ENCODE peak calls at places on chromosomes 16 and 17, in nine cellular contexts. One of them, this sample, is unnamed.

GRCh38 chr17:18850679-18851078 is 7.3 kb upstream of the PRPSAP2 start:
- DNase-seq in IMR-90: no peak
- DNase-seq in GM12878: no peak
- DNase-seq in heart left ventricle: no peak
- DNase-seq in adrenal gland: no peak
- DNase-seq in Peyer's patch: no peak
- DNase-seq in stomach: no peak
- DNase-seq in A549: no peak
- DNase-seq in transverse colon: no peak
- DNase-seq in this sample: no peak

GRCh38 chr16:27389272-27389961 is 12.6 kb upstream of the IL21R start:
- DNase-seq in IMR-90: peak; percentile 30
- DNase-seq in GM12878: peak; percentile 84
- DNase-seq in heart left ventricle: no peak
- DNase-seq in adrenal gland: no peak
- DNase-seq in Peyer's patch: no peak
- DNase-seq in stomach: no peak
- DNase-seq in A549: no peak
- DNase-seq in transverse colon: no peak
- DNase-seq in this sample: peak; percentile 34

GRCh38 chr17:2897605-2898004 is 101.4 kb downstream of the RAP1GAP2 start:
- DNase-seq in IMR-90: no peak
- DNase-seq in GM12878: no peak
- DNase-seq in heart left ventricle: no peak
- DNase-seq in adrenal gland: no peak
- DNase-seq in Peyer's patch: no peak
- DNase-seq in stomach: no peak
- DNase-seq in A549: no peak
- DNase-seq in transverse colon: no peak
- DNase-seq in this sample: no peak

GRCh38 chr17:2378905-2379304 is 22.0 kb downstream of the MNT start:
- DNase-seq in IMR-90: no peak
- DNase-seq in GM12878: no peak
- DNase-seq in heart left ventricle: no peak
- DNase-seq in adrenal gland: no peak
- DNase-seq in Peyer's patch: no peak
- DNase-seq in stomach: no peak
- DNase-seq in A549: no peak
- DNase-seq in transverse colon: no peak
- DNase-seq in this sample: no peak

GRCh38 chr17:75749545-75750389 is 15.2 kb downstream of the GALK1 start:
- DNase-seq in IMR-90: peak; percentile 52
- DNase-seq in GM12878: no peak
- DNase-seq in heart left ventricle: peak; percentile 93
- DNase-seq in adrenal gland: peak; percentile 94
- DNase-seq in Peyer's patch: peak; percentile 92
- DNase-seq in stomach: peak; percentile 89
- DNase-seq in A549: peak; percentile 88
- DNase-seq in transverse colon: peak; percentile 89
- DNase-seq in this sample: no peak

GRCh38 chr16:79601092-79601977 is 798 bp upstream of the MAF start:
- DNase-seq in IMR-90: no peak
- DNase-seq in GM12878: no peak
- DNase-seq in heart left ventricle: peak; percentile 67
- DNase-seq in adrenal gland: peak; percentile 76
- DNase-seq in Peyer's patch: no peak
- DNase-seq in stomach: peak; percentile 72
- DNase-seq in A549: peak; percentile 19
- DNase-seq in transverse colon: peak; percentile 72
- DNase-seq in this sample: no peak

GRCh38 chr16:81842564-81843242 is 63.6 kb downstream of the PLCG2 start:
- DNase-seq in IMR-90: no peak
- DNase-seq in GM12878: no peak
- DNase-seq in heart left ventricle: no peak
- DNase-seq in adrenal gland: no peak
- DNase-seq in Peyer's patch: no peak
- DNase-seq in stomach: no peak
- DNase-seq in A549: no peak
- DNase-seq in transverse colon: no peak
- DNase-seq in this sample: no peak

GRCh38 chr16:18852647-18853046 is 51.3 kb upstream of the ARL6IP1 start:
- DNase-seq in IMR-90: no peak
- DNase-seq in GM12878: no peak
- DNase-seq in heart left ventricle: no peak
- DNase-seq in adrenal gland: no peak
- DNase-seq in Peyer's patch: no peak
- DNase-seq in stomach: no peak
- DNase-seq in A549: no peak
- DNase-seq in transverse colon: no peak
- DNase-seq in this sample: no peak

GRCh38 chr17:6893382-6894205 is 62.1 kb upstream of the TEKT1 start:
- DNase-seq in IMR-90: no peak
- DNase-seq in GM12878: no peak
- DNase-seq in heart left ventricle: no peak
- DNase-seq in adrenal gland: no peak
- DNase-seq in Peyer's patch: no peak
- DNase-seq in stomach: no peak
- DNase-seq in A549: no peak
- DNase-seq in transverse colon: no peak
- DNase-seq in this sample: no peak

DNA sequence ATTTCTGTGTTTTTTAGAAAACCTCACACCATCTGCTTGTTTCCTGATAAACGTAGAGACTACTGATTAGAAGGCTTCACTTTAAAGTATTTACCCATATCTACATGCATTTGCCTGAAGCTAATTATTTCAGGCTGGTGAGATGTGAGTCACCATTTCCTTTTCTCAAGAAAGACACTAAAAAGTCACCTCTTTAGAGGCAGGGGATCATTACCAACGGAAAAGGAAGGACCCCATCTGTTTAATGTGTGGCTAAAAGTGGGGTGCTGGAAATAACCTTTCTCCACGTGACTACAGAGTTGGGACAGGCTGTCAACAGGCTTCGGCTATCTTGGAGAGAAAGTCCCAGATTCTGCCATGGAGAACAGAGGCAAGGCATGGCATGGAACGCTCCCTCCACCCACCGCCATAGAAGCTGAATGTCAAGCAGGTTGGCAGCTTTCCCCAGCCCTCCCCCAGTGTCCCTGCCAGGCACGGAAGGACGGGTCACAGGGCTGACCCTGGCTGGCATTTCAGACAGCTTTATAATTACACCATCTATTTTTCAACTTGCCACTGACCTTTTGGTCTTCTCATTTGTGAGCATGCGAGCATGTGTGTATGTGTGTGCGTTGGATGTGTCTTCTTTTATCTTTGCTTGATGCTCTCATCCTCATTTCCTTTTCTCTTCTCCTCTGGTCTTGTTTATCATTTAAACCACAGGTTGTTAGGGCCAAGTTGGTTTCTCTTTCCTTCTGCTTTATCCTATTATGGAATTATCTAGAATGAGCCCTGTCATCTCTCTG is 157.0 kb downstream of the CPPED1 start:
- DNase-seq in IMR-90: no peak
- DNase-seq in GM12878: peak; percentile 70
- DNase-seq in heart left ventricle: peak; percentile 27
- DNase-seq in adrenal gland: peak; percentile 5
- DNase-seq in Peyer's patch: no peak
- DNase-seq in stomach: peak; percentile 63
- DNase-seq in A549: no peak
- DNase-seq in transverse colon: no peak
- DNase-seq in this sample: no peak
- H3K27ac ChIP-seq in IMR-90: no peak overlapping the region
- H3K27ac ChIP-seq in GM12878: peak overlapping the region; percentile 2
- H3K27ac ChIP-seq in heart left ventricle: no peak overlapping the region
- H3K27ac ChIP-seq in adrenal gland: no peak overlapping the region
- H3K27ac ChIP-seq in Peyer's patch: no peak overlapping the region
- H3K27ac ChIP-seq in stomach: no peak overlapping the region
- H3K27ac ChIP-seq in A549: peak overlapping the region; percentile 42
- H3K27ac ChIP-seq in transverse colon: no peak overlapping the region
- H3K27ac ChIP-seq in this sample: no peak overlapping the region

GRCh38 chr16:29808219-29808900 is 2.0 kb downstream of the MAZ start:
- DNase-seq in IMR-90: no peak
- DNase-seq in GM12878: no peak
- DNase-seq in heart left ventricle: peak; percentile 52
- DNase-seq in adrenal gland: peak; percentile 44
- DNase-seq in Peyer's patch: no peak
- DNase-seq in stomach: no peak
- DNase-seq in A549: no peak
- DNase-seq in transverse colon: no peak
- DNase-seq in this sample: no peak
- H3K4me1 ChIP-seq in IMR-90: peaks cover 23% of the 10 kb centered on the region
- H3K4me1 ChIP-seq in GM12878: peaks cover 31% of the 10 kb centered on the region
- H3K4me1 ChIP-seq in heart left ventricle: peaks cover 60% of the 10 kb centered on the region
- H3K4me1 ChIP-seq in adrenal gland: peaks cover 34% of the 10 kb centered on the region
- H3K4me1 ChIP-seq in Peyer's patch: peaks cover 62% of the 10 kb centered on the region
- H3K4me1 ChIP-seq in stomach: peaks cover 75% of the 10 kb centered on the region
- H3K4me1 ChIP-seq in A549: peaks cover 52% of the 10 kb centered on the region
- H3K4me1 ChIP-seq in transverse colon: peaks cover 61% of the 10 kb centered on the region
- H3K4me1 ChIP-seq in this sample: peaks cover 71% of the 10 kb centered on the region

GRCh38 chr17:16934836-16935235 is 37.1 kb downstream of the TNFRSF13B start:
- DNase-seq in IMR-90: no peak
- DNase-seq in GM12878: no peak
- DNase-seq in heart left ventricle: no peak
- DNase-seq in adrenal gland: no peak
- DNase-seq in Peyer's patch: no peak
- DNase-seq in stomach: no peak
- DNase-seq in A549: no peak
- DNase-seq in transverse colon: no peak
- DNase-seq in this sample: no peak
- TF ChIP-seq POLR2A in IMR-90: no peak
- TF ChIP-seq POLR2A in GM12878: peak; percentile 44
- TF ChIP-seq POLR2A in heart left ventricle: no peak
- TF ChIP-seq POLR2A in adrenal gland: no peak
- TF ChIP-seq POLR2A in Peyer's patch: no peak
- TF ChIP-seq POLR2A in stomach: no peak
- TF ChIP-seq POLR2A in A549: no peak
- TF ChIP-seq POLR2A in transverse colon: no peak
- TF ChIP-seq POLR2A in this sample: no peak

GRCh38 chr16:58265480-58266052 is 29.3 kb downstream of the PRSS54 start:
- DNase-seq in IMR-90: no peak
- DNase-seq in GM12878: no peak
- DNase-seq in heart left ventricle: no peak
- DNase-seq in adrenal gland: no peak
- DNase-seq in Peyer's patch: no peak
- DNase-seq in stomach: no peak
- DNase-seq in A549: no peak
- DNase-seq in transverse colon: no peak
- DNase-seq in this sample: no peak
- H3K27ac ChIP-seq in IMR-90: peak overlapping the region; percentile 32
- H3K27ac ChIP-seq in GM12878: no peak overlapping the region
- H3K27ac ChIP-seq in heart left ventricle: no peak overlapping the region
- H3K27ac ChIP-seq in adrenal gland: peak overlapping the region; percentile 56
- H3K27ac ChIP-seq in Peyer's patch: no peak overlapping the region
- H3K27ac ChIP-seq in stomach: no peak overlapping the region
- H3K27ac ChIP-seq in A549: peak overlapping the region; percentile 29
- H3K27ac ChIP-seq in transverse colon: peak overlapping the region; percentile 64
- H3K27ac ChIP-seq in this sample: no peak overlapping the region

GRCh38 chr17:27237890-27238289 is 56.0 kb upstream of the WSB1 start:
- DNase-seq in IMR-90: no peak
- DNase-seq in GM12878: no peak
- DNase-seq in heart left ventricle: no peak
- DNase-seq in adrenal gland: no peak
- DNase-seq in Peyer's patch: no peak
- DNase-seq in stomach: no peak
- DNase-seq in A549: no peak
- DNase-seq in transverse colon: no peak
- DNase-seq in this sample: no peak
- H3K4me1 ChIP-seq in IMR-90: peaks cover 3% of the 10 kb centered on the region
- H3K4me1 ChIP-seq in GM12878: peaks cover 36% of the 10 kb centered on the region
- H3K4me1 ChIP-seq in heart left ventricle: peaks cover 2% of the 10 kb centered on the region
- H3K4me1 ChIP-seq in adrenal gland: no peaks in the 10 kb centered on the region
- H3K4me1 ChIP-seq in Peyer's patch: peaks cover 6% of the 10 kb centered on the region
- H3K4me1 ChIP-seq in stomach: peaks cover 35% of the 10 kb centered on the region
- H3K4me1 ChIP-seq in A549: peaks cover 31% of the 10 kb centered on the region
- H3K4me1 ChIP-seq in transverse colon: no peaks in the 10 kb centered on the region
- H3K4me1 ChIP-seq in this sample: peaks cover 20% of the 10 kb centered on the region

GRCh38 chr17:56351675-56352074 is 198.4 kb downstream of the ANKFN1 start:
- DNase-seq in IMR-90: no peak
- DNase-seq in GM12878: no peak
- DNase-seq in heart left ventricle: no peak
- DNase-seq in adrenal gland: no peak
- DNase-seq in Peyer's patch: no peak
- DNase-seq in stomach: no peak
- DNase-seq in A549: no peak
- DNase-seq in transverse colon: no peak
- DNase-seq in this sample: no peak
- TF ChIP-seq POLR2A in IMR-90: no peak
- TF ChIP-seq POLR2A in GM12878: no peak
- TF ChIP-seq POLR2A in heart left ventricle: no peak
- TF ChIP-seq POLR2A in adrenal gland: no peak
- TF ChIP-seq POLR2A in Peyer's patch: no peak
- TF ChIP-seq POLR2A in stomach: no peak
- TF ChIP-seq POLR2A in A549: no peak
- TF ChIP-seq POLR2A in transverse colon: no peak
- TF ChIP-seq POLR2A in this sample: no peak

GRCh38 chr16:75239463-75240122 is 11.8 kb downstream of the BCAR1 start:
- DNase-seq in IMR-90: no peak
- DNase-seq in GM12878: no peak
- DNase-seq in heart left ventricle: peak; percentile 30
- DNase-seq in adrenal gland: no peak
- DNase-seq in Peyer's patch: no peak
- DNase-seq in stomach: no peak
- DNase-seq in A549: no peak
- DNase-seq in transverse colon: no peak
- DNase-seq in this sample: no peak

GRCh38 chr16:75238132-75238852 is 13.1 kb downstream of the BCAR1 start:
- DNase-seq in IMR-90: peak; percentile 91
- DNase-seq in GM12878: no peak
- DNase-seq in heart left ventricle: peak; percentile 90
- DNase-seq in adrenal gland: peak; percentile 94
- DNase-seq in Peyer's patch: peak; percentile 21
- DNase-seq in stomach: peak; percentile 77
- DNase-seq in A549: no peak
- DNase-seq in transverse colon: peak; percentile 62
- DNase-seq in this sample: no peak

GRCh38 chr16:75237398-75238131 is 13.9 kb downstream of the BCAR1 start:
- DNase-seq in IMR-90: no peak
- DNase-seq in GM12878: no peak
- DNase-seq in heart left ventricle: no peak
- DNase-seq in adrenal gland: no peak
- DNase-seq in Peyer's patch: no peak
- DNase-seq in stomach: no peak
- DNase-seq in A549: no peak
- DNase-seq in transverse colon: no peak
- DNase-seq in this sample: no peak

GRCh38 chr16:75236736-75237397 is 14.6 kb downstream of the BCAR1 start:
- DNase-seq in IMR-90: no peak
- DNase-seq in GM12878: no peak
- DNase-seq in heart left ventricle: no peak
- DNase-seq in adrenal gland: no peak
- DNase-seq in Peyer's patch: no peak
- DNase-seq in stomach: no peak
- DNase-seq in A549: no peak
- DNase-seq in transverse colon: no peak
- DNase-seq in this sample: no peak

DNA sequence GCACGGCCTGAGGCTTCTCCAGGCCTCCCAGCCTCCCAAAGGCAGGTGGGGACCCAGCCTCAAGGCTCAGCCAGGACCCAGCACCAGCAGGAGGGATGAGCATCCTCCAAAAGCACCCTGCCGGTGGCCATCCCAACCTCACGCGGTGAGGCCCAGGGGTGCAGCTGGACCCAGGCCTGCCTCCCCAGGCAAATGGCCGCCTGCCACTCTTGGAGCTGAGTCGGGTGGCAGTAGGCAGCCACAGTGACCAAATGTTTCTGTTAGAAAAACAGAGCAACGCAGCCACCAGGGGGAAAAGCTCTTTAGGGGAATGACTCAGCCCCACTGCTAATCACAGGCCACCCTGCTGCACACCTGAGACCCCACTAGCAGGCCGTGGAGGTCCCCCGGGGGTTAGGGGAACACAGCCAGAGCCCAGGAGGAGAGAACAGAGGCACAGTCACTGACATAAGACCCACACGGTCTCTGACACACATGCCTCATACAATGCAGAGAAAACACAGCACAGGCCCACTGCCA is 12.5 kb downstream of the BCAR1 start:
- DNase-seq in IMR-90: no peak
- DNase-seq in GM12878: no peak
- DNase-seq in heart left ventricle: no peak
- DNase-seq in adrenal gland: peak; percentile 48
- DNase-seq in Peyer's patch: no peak
- DNase-seq in stomach: no peak
- DNase-seq in A549: no peak
- DNase-seq in transverse colon: no peak
- DNase-seq in this sample: no peak
- H3K27ac ChIP-seq in IMR-90: peak overlapping the region; percentile 87
- H3K27ac ChIP-seq in GM12878: no peak overlapping the region
- H3K27ac ChIP-seq in heart left ventricle: peak overlapping the region; percentile 85
- H3K27ac ChIP-seq in adrenal gland: peak overlapping the region; percentile 93
- H3K27ac ChIP-seq in Peyer's patch: peak overlapping the region; percentile 65
- H3K27ac ChIP-seq in stomach: peak overlapping the region; percentile 81
- H3K27ac ChIP-seq in A549: peak overlapping the region; percentile 48
- H3K27ac ChIP-seq in transverse colon: peak overlapping the region; percentile 82
- H3K27ac ChIP-seq in this sample: peak overlapping the region; percentile 85

This sample was measured in vagina.